ENCODE peak calls at places on chromosomes 11 and 22, in five cellular contexts. Y is neural progenitor cell; V is left lung; Z is CD4-positive, alpha-beta T cell; M is left ventricle myocardium inferior. J is an unnamed sample.

GRCh38 chr11:7551571-7551970 is 37.8 kb downstream of the PPFIBP2 start:
- DNase-seq in Y (no peak), V (no peak), Z (no peak), M (no peak), J (no peak)

GRCh38 chr22:29083576-29084566 is 11.0 kb downstream of the KREMEN1 start:
- DNase-seq in Z (no peak), M (no peak), Y (no peak), V (peak; percentile 83), J (peak; percentile 55)

GRCh38 chr22:17867160-17867785 is 93.0 kb upstream of the BID start:
- DNase-seq in Y (no peak), V (peak; percentile 47), Z (no peak), M (peak; percentile 79), J (no peak)

GRCh38 chr11:68325894-68326220 is 13.5 kb downstream of the LRP5 start:
- DNase-seq in Y (no peak), M (no peak), V (no peak), Z (no peak), J (no peak)

GRCh38 chr11:134659882-134660281 is 247.8 kb upstream of the B3GAT1 start:
- DNase-seq in Y (no peak), M (no peak), Z (no peak), V (no peak), J (no peak)

GRCh38 chr11:48154162-48154561 is 62.4 kb upstream of the OR4B1 start:
- DNase-seq in Y (no peak), M (no peak), V (no peak), Z (no peak), J (no peak)

GRCh38 chr11:57680552-57680874 is 12.6 kb downstream of the ZDHHC5 start:
- DNase-seq in Z (no peak), M (no peak), V (no peak), Y (no peak), J (no peak)

GRCh38 chr22:46010951-46011626 is 34.1 kb upstream of the WNT7B start:
- DNase-seq in Z (no peak), Y (no peak), M (peak; percentile 15), V (no peak), J (peak; percentile 72)

GRCh38 chr22:19361501-19362103 is 69.9 kb downstream of the HIRA start:
- DNase-seq in Y (no peak), M (no peak), V (no peak), Z (no peak), J (no peak)

GRCh38 chr11:14539867-14540475 is 19.8 kb upstream of the PSMA1 start:
- DNase-seq in Y (no peak), V (no peak), M (no peak), Z (no peak), J (no peak)

GRCh38 chr11:2317354-2318050 is 15.7 kb downstream of the TSPAN32 start:
- DNase-seq in V (peak; percentile 37), Y (no peak), Z (no peak), M (no peak), J (no peak)

GRCh38 chr11:72297828-72298227 is 53.9 kb upstream of the PHOX2A start:
- DNase-seq in Y (no peak), Z (no peak), M (no peak), V (no peak), J (no peak)

GRCh38 chr11:119590651-119591308 is 138.2 kb downstream of the NECTIN1 start:
- DNase-seq in M (no peak), V (no peak), Z (no peak), Y (peak; percentile 58), J (no peak)

GRCh38 chr11:86990520-86990919 is 35.3 kb upstream of the FZD4 start:
- DNase-seq in Y (peak; percentile 25), V (no peak), Z (no peak), M (no peak), J (no peak)

GRCh38 chr11:28559497-28559896 is 451.3 kb downstream of the METTL15 start:
- DNase-seq in V (no peak), M (no peak), Y (peak; percentile 55), Z (no peak), J (no peak)

GRCh38 chr22:35476341-35476740 is 64.3 kb upstream of the RASD2 start:
- DNase-seq in Z (no peak), V (no peak), Y (no peak), M (no peak), J (no peak)

GRCh38 chr22:38762607-38763006 is 6.8 kb upstream of the SUN2 start:
- DNase-seq in V (no peak), Y (no peak), M (no peak), Z (no peak), J (no peak)

GRCh38 chr11:8811571-8811970 is 99.4 kb upstream of the AKIP1 start:
- DNase-seq in Y (no peak), M (no peak), Z (no peak), V (no peak), J (no peak)

GRCh38 chr11:134052395-134052987 is 16.4 kb upstream of the JAM3 start:
- DNase-seq in M (no peak), V (no peak), Z (no peak), Y (no peak), J (no peak)

GRCh38 chr22:37604875-37605274 is 3.8 kb upstream of the GGA1 start:
- DNase-seq in Z (peak; percentile 58), M (no peak), Y (no peak), V (no peak), J (no peak)

GRCh38 chr11:10116588-10116987 is 177.4 kb downstream of the SBF2 start:
- DNase-seq in Z (no peak), M (no peak), Y (no peak), V (no peak), J (no peak)

GRCh38 chr22:19812910-19813309 is 41.8 kb downstream of the GNB1L start:
- DNase-seq in M (no peak), V (no peak), Z (no peak), Y (no peak), J (no peak)

GRCh38 chr22:45917146-45917545 is 59.8 kb downstream of the WNT7B start:
- DNase-seq in Y (no peak), V (no peak), Z (no peak), M (no peak), J (no peak)

GRCh38 chr11:57288771-57289579 is 35.8 kb downstream of the TNKS1BP1 start:
- DNase-seq in M (no peak), V (peak; percentile 49), Z (no peak), Y (peak; percentile 74), J (no peak)

GRCh38 chr22:32997295-32997694 is 60.9 kb downstream of the SYN3 start:
- DNase-seq in Z (no peak), Y (no peak), M (no peak), V (no peak), J (no peak)

GRCh38 chr22:39431821-39432251 is 25.0 kb upstream of the MGAT3 start:
- DNase-seq in Z (no peak), M (peak; percentile 54), V (peak; percentile 47), Y (no peak), J (peak; percentile 87)

GRCh38 chr11:2269601-2270321 is 627 bp downstream of the ASCL2 start:
- DNase-seq in V (peak; percentile 89), Y (peak; percentile 87), Z (peak; percentile 31), M (no peak), J (peak; percentile 54)

GRCh38 chr22:19477321-19478085 is 1.5 kb downstream of the UFD1 start:
- DNase-seq in M (no peak), V (no peak), Y (no peak), Z (no peak), J (no peak)

GRCh38 chr11:103887001-103887680 is 149.3 kb upstream of the DDI1 start:
- DNase-seq in M (no peak), Z (no peak), V (no peak), Y (no peak), J (no peak)

GRCh38 chr11:119854521-119854920 is 125.5 kb upstream of the NECTIN1 start:
- DNase-seq in Y (no peak), V (no peak), Z (no peak), M (no peak), J (no peak)

DNA sequence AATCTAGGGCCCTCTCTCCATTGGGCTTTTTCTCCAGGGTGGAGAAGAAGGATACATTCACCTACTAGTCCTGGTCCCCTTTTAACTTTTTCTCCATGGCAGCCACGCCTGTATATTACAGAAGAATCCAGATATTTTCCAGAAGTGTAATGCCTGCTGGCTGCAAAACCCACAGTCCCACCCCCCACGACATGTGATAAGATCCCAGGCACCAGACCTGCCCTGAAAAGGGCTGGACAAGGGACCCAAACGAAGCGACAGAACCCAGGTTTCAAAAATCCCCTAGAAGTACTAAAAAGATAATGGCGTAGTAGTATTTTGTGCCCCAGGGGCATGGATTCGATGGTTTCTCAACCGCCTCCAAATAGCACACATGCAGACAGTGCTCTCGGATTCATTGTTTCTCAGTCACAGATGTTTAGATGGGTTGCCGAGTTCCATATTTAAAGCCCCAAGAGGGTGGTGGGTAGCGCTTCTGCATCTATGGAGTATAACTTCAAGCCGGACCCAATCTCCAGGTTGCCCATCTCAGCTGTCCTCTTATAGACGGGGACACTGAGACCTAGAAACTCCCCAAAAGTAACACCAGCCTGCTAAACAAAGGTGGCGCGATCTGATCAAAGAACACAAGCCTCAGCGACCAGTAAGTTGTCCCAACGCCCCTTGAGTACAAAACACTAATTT is 2.6 kb downstream of the WT1 start:
- DNase-seq in V (no peak), Z (no peak), Y (no peak), M (no peak), J (no peak)
- H3K27me3 ChIP-seq in V (peaks cover 100% of the 10 kb centered on the region), Z (peaks cover 93% of the 10 kb centered on the region), Y (peaks cover 100% of the 10 kb centered on the region), M (peaks cover 100% of the 10 kb centered on the region), J (no peaks in the 10 kb centered on the region)

GRCh38 chr11:45592581-45592980 is 72.8 kb downstream of the CHST1 start:
- DNase-seq in V (no peak), Z (no peak), Y (no peak), M (no peak), J (no peak)
- H3K27me3 ChIP-seq in V (peaks cover 8% of the 10 kb centered on the region), Z (no peaks in the 10 kb centered on the region), Y (peaks cover 11% of the 10 kb centered on the region), M (peaks cover 41% of the 10 kb centered on the region), J (no peaks in the 10 kb centered on the region)

DNA sequence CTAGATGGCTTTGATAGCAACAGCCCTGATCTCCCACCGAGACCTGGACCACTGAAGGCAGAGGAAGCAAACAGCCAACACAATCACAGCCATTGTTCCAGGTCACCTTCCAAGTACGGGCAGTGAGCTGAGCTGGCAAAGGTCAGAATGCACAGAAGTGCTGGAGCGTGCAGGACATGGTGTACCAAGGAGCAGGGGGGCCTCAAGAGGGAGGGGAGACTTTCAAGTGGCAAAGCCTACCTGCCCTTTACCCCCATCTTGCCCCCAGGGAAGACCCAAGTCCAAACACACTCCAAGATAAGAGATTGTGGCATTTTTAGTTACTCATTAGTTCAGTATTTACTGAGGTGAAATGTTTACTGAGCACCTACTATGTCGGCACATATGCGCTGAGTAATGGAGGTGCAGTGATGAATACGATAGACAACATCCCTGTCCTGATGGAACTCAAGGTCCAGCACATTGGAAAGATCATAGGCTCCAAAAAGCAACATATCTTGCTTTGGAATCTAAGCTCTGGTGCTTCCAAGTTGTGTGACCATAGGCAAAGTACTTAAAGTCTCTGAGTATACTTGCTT is 26.0 kb upstream of the TTC12 start:
- DNase-seq in M (no peak), V (no peak), Z (no peak), Y (no peak), J (no peak)
- H3K27me3 ChIP-seq in M (no peaks in the 10 kb centered on the region), V (no peaks in the 10 kb centered on the region), Z (peaks cover under 1% of the 10 kb centered on the region), Y (no peaks in the 10 kb centered on the region), J (no peaks in the 10 kb centered on the region)

GRCh38 chr11:82732348-82732733 is 1.3 kb downstream of the FAM181B start:
- DNase-seq in Z (no peak), M (no peak), Y (peak; percentile 50), V (peak; percentile 77), J (peak; percentile 74)
- H3K27me3 ChIP-seq in Z (peaks cover 42% of the 10 kb centered on the region), M (peaks cover 94% of the 10 kb centered on the region), Y (peaks cover 100% of the 10 kb centered on the region), V (peaks cover 90% of the 10 kb centered on the region), J (peaks cover 3% of the 10 kb centered on the region)

GRCh38 chr22:31241936-31242335 is 29.8 kb downstream of the LIMK2 start:
- DNase-seq in V (no peak), Z (no peak), M (no peak), Y (no peak), J (no peak)
- H3K27me3 ChIP-seq in V (no peaks in the 10 kb centered on the region), Z (no peaks in the 10 kb centered on the region), M (no peaks in the 10 kb centered on the region), Y (no peaks in the 10 kb centered on the region), J (no peaks in the 10 kb centered on the region)